ENCODE peak calls at places on chromosomes 3 and 15, in seven cellular contexts. One of them, this sample, is unnamed.

GRCh38 chr3:72258366-72258765 is 473.4 kb upstream of the PROK2 start:
- DNase-seq in prostate gland: no peak
- DNase-seq in choroid plexus epithelial cell: no peak
- DNase-seq in ovary: no peak
- DNase-seq in A673: no peak
- DNase-seq in hepatocyte: no peak
- DNase-seq in heart right ventricle: no peak
- DNase-seq in this sample: no peak

GRCh38 chr3:67048067-67048715 is 50.1 kb downstream of the KBTBD8 start:
- DNase-seq in prostate gland: no peak
- DNase-seq in choroid plexus epithelial cell: no peak
- DNase-seq in ovary: no peak
- DNase-seq in A673: peak
- DNase-seq in hepatocyte: no peak
- DNase-seq in heart right ventricle: no peak
- DNase-seq in this sample: no peak

GRCh38 chr3:11154953-11155325 is 646 bp downstream of the HRH1 start:
- DNase-seq in prostate gland: no peak
- DNase-seq in choroid plexus epithelial cell: peak
- DNase-seq in ovary: no peak
- DNase-seq in A673: peak
- DNase-seq in hepatocyte: peak
- DNase-seq in heart right ventricle: no peak
- DNase-seq in this sample: peak

GRCh38 chr3:54197509-54197908 is 75.2 kb downstream of the CACNA2D3 start:
- DNase-seq in prostate gland: no peak
- DNase-seq in choroid plexus epithelial cell: no peak
- DNase-seq in ovary: no peak
- DNase-seq in A673: no peak
- DNase-seq in hepatocyte: no peak
- DNase-seq in heart right ventricle: no peak
- DNase-seq in this sample: no peak

GRCh38 chr3:139728414-139728813 is 50.6 kb upstream of the NMNAT3 start:
- DNase-seq in prostate gland: no peak
- DNase-seq in choroid plexus epithelial cell: peak
- DNase-seq in ovary: no peak
- DNase-seq in A673: no peak
- DNase-seq in hepatocyte: no peak
- DNase-seq in heart right ventricle: no peak
- DNase-seq in this sample: no peak

GRCh38 chr3:108127301-108127988 is 36.6 kb upstream of the CD47 start:
- DNase-seq in prostate gland: no peak
- DNase-seq in choroid plexus epithelial cell: no peak
- DNase-seq in ovary: no peak
- DNase-seq in A673: no peak
- DNase-seq in hepatocyte: no peak
- DNase-seq in heart right ventricle: no peak
- DNase-seq in this sample: no peak

GRCh38 chr3:73622135-73622534 is 2.6 kb downstream of the PDZRN3 start:
- DNase-seq in prostate gland: peak
- DNase-seq in choroid plexus epithelial cell: peak
- DNase-seq in ovary: peak
- DNase-seq in A673: no peak
- DNase-seq in hepatocyte: peak
- DNase-seq in heart right ventricle: peak
- DNase-seq in this sample: peak

GRCh38 chr3:32376098-32376497 is 15.6 kb upstream of the CMTM7 start:
- DNase-seq in prostate gland: no peak
- DNase-seq in choroid plexus epithelial cell: no peak
- DNase-seq in ovary: no peak
- DNase-seq in A673: no peak
- DNase-seq in hepatocyte: no peak
- DNase-seq in heart right ventricle: no peak
- DNase-seq in this sample: peak

GRCh38 chr3:124928333-124929202 is 6.0 kb downstream of the MUC13 start:
- DNase-seq in prostate gland: peak
- DNase-seq in choroid plexus epithelial cell: peak
- DNase-seq in ovary: peak
- DNase-seq in A673: peak
- DNase-seq in hepatocyte: peak
- DNase-seq in heart right ventricle: peak
- DNase-seq in this sample: peak

GRCh38 chr3:108629974-108630373 is 40.5 kb downstream of the DZIP3 start:
- DNase-seq in prostate gland: no peak
- DNase-seq in choroid plexus epithelial cell: no peak
- DNase-seq in ovary: no peak
- DNase-seq in A673: no peak
- DNase-seq in hepatocyte: no peak
- DNase-seq in heart right ventricle: no peak
- DNase-seq in this sample: no peak

GRCh38 chr15:53586815-53587214 is 172.6 kb downstream of the WDR72 start:
- DNase-seq in prostate gland: no peak
- DNase-seq in choroid plexus epithelial cell: peak
- DNase-seq in ovary: no peak
- DNase-seq in A673: peak
- DNase-seq in hepatocyte: peak
- DNase-seq in heart right ventricle: no peak
- DNase-seq in this sample: peak

DNA sequence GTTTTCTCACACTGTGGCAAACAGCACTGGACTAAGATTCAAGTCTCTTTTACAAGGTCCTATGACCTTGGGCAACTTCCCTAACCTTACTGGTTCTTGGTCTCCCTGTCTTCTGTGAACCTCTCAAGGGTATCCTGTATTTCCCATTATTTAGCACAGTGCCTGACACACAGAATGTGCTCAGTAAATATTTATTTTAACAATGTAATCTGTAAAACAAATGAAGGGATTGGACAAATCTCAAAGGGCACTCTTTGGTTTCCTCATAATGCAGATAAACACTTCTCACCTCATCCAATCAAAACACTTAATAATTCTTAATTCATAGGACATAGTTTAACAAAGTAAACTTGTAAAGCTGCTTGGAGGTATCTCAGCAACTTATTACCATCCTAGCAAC is 12.8 kb downstream of the NUDT16 start:
- DNase-seq in prostate gland: no peak
- DNase-seq in choroid plexus epithelial cell: no peak
- DNase-seq in ovary: no peak
- DNase-seq in A673: no peak
- DNase-seq in hepatocyte: no peak
- DNase-seq in heart right ventricle: no peak
- DNase-seq in this sample: no peak
- TF ChIP-seq CTCF in prostate gland: no peak
- TF ChIP-seq CTCF in choroid plexus epithelial cell: no peak
- TF ChIP-seq CTCF in ovary: no peak
- TF ChIP-seq CTCF in A673: no peak
- TF ChIP-seq CTCF in hepatocyte: no peak
- TF ChIP-seq CTCF in heart right ventricle: no peak
- TF ChIP-seq CTCF in this sample: no peak

GRCh38 chr15:45087513-45087912 is 26.5 kb downstream of the DUOX2 start:
- DNase-seq in prostate gland: no peak
- DNase-seq in choroid plexus epithelial cell: no peak
- DNase-seq in ovary: no peak
- DNase-seq in A673: no peak
- DNase-seq in hepatocyte: no peak
- DNase-seq in heart right ventricle: no peak
- DNase-seq in this sample: no peak
- H3K4me3 ChIP-seq in prostate gland: no peak
- H3K4me3 ChIP-seq in choroid plexus epithelial cell: no peak
- H3K4me3 ChIP-seq in ovary: no peak
- H3K4me3 ChIP-seq in A673: no peak
- H3K4me3 ChIP-seq in hepatocyte: no peak
- H3K4me3 ChIP-seq in heart right ventricle: no peak
- H3K4me3 ChIP-seq in this sample: no peak

GRCh38 chr3:123861081-123861836 is 22.9 kb downstream of the MYLK start:
- DNase-seq in prostate gland: no peak
- DNase-seq in choroid plexus epithelial cell: no peak
- DNase-seq in ovary: no peak
- DNase-seq in A673: no peak
- DNase-seq in hepatocyte: no peak
- DNase-seq in heart right ventricle: no peak
- DNase-seq in this sample: no peak

GRCh38 chr3:123864706-123865105 is 19.4 kb downstream of the MYLK start:
- DNase-seq in prostate gland: no peak
- DNase-seq in choroid plexus epithelial cell: no peak
- DNase-seq in ovary: no peak
- DNase-seq in A673: no peak
- DNase-seq in hepatocyte: no peak
- DNase-seq in heart right ventricle: no peak
- DNase-seq in this sample: no peak

GRCh38 chr3:123859177-123859576 is 25.0 kb downstream of the MYLK start:
- DNase-seq in prostate gland: no peak
- DNase-seq in choroid plexus epithelial cell: no peak
- DNase-seq in ovary: no peak
- DNase-seq in A673: no peak
- DNase-seq in hepatocyte: no peak
- DNase-seq in heart right ventricle: no peak
- DNase-seq in this sample: no peak

DNA sequence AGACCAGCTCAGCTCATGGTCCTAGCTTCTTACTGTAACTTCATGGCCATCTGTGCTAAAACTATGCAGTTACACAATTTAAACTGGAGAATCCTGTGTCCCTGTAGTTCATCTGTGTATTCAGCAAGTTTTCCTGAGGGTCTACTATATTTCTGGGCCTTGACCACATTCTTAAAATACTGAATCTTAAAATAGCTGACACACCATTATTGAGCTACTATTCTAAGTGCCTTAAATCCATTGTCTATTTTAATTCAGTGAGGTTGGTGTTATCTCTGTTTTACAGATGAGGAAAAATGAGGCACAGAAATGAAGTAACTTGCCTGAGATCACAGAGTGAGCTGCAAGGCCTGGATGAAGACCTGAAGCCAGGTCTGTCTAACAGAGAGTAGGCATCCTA is 22.0 kb downstream of the MYLK start:
- DNase-seq in prostate gland: no peak
- DNase-seq in choroid plexus epithelial cell: no peak
- DNase-seq in ovary: no peak
- DNase-seq in A673: no peak
- DNase-seq in hepatocyte: no peak
- DNase-seq in heart right ventricle: no peak
- DNase-seq in this sample: no peak
- TF ChIP-seq CTCF in prostate gland: no peak
- TF ChIP-seq CTCF in choroid plexus epithelial cell: no peak
- TF ChIP-seq CTCF in ovary: no peak
- TF ChIP-seq CTCF in A673: no peak
- TF ChIP-seq CTCF in hepatocyte: no peak
- TF ChIP-seq CTCF in heart right ventricle: no peak
- TF ChIP-seq CTCF in this sample: no peak

GRCh38 chr15:90419738-90420487 is 31.9 kb downstream of the IQGAP1 start:
- DNase-seq in prostate gland: no peak
- DNase-seq in choroid plexus epithelial cell: peak
- DNase-seq in ovary: no peak
- DNase-seq in A673: peak
- DNase-seq in hepatocyte: peak
- DNase-seq in heart right ventricle: no peak
- DNase-seq in this sample: peak
- H3K4me3 ChIP-seq in prostate gland: no peak
- H3K4me3 ChIP-seq in choroid plexus epithelial cell: no peak
- H3K4me3 ChIP-seq in ovary: peak
- H3K4me3 ChIP-seq in A673: peak
- H3K4me3 ChIP-seq in hepatocyte: no peak
- H3K4me3 ChIP-seq in heart right ventricle: no peak
- H3K4me3 ChIP-seq in this sample: peak

GRCh38 chr3:25582242-25582641 is 82.5 kb downstream of the TOP2B start:
- DNase-seq in prostate gland: no peak
- DNase-seq in choroid plexus epithelial cell: peak
- DNase-seq in ovary: no peak
- DNase-seq in A673: no peak
- DNase-seq in hepatocyte: peak
- DNase-seq in heart right ventricle: no peak
- DNase-seq in this sample: peak
- TF ChIP-seq CTCF in prostate gland: no peak
- TF ChIP-seq CTCF in choroid plexus epithelial cell: no peak
- TF ChIP-seq CTCF in ovary: no peak
- TF ChIP-seq CTCF in A673: no peak
- TF ChIP-seq CTCF in hepatocyte: no peak
- TF ChIP-seq CTCF in heart right ventricle: no peak
- TF ChIP-seq CTCF in this sample: no peak